ENCODE peak calls at places on chromosomes 7 and 10, in eight cellular contexts. M, Y, E, N, W, R, H and Z are unnamed samples. For H3K4me1, the result is how much of the 10 kb centered on the place peaks cover.

GRCh38 chr7:84021292-84021898 is 173.2 kb downstream of the SEMA3A start:
- DNase-seq in M (no peak), E (no peak), Y (no peak), W (no peak), H (no peak), R (no peak), N (peak), Z (no peak)

GRCh38 chr10:12707461-12708185 is 293.9 kb downstream of the CCDC3 start:
- DNase-seq in N (peak), E (no peak), Y (no peak), R (peak), H (no peak), M (no peak), W (no peak), Z (no peak)

GRCh38 chr7:2069472-2069860 is 163.3 kb downstream of the MAD1L1 start:
- DNase-seq in H (no peak), W (peak), R (no peak), M (no peak), Y (no peak), E (no peak), N (peak), Z (no peak)

GRCh38 chr10:121541450-121541849 is 56.8 kb downstream of the FGFR2 start:
- DNase-seq in R (no peak), M (no peak), N (no peak), W (no peak), Y (no peak), H (no peak), E (no peak), Z (no peak)

GRCh38 chr7:102303669-102304422 is 17.2 kb downstream of the SH2B2 start:
- DNase-seq in Y (no peak), W (no peak), H (no peak), R (no peak), N (no peak), E (no peak), M (peak), Z (no peak)

GRCh38 chr10:5434017-5434753 is 21.8 kb downstream of the NET1 start:
- DNase-seq in M (no peak), N (peak), E (no peak), Y (no peak), H (no peak), W (no peak), R (no peak), Z (no peak)

GRCh38 chr7:44147026-44147881 is 6.1 kb upstream of the MYL7 start:
- DNase-seq in Y (no peak), W (no peak), N (no peak), R (peak), M (peak), H (peak), E (no peak), Z (no peak)

GRCh38 chr10:53697038-53697437 is 924.5 kb upstream of the MBL2 start:
- DNase-seq in N (no peak), E (no peak), Y (no peak), R (no peak), H (no peak), M (no peak), W (no peak), Z (no peak)

GRCh38 chr10:59362991-59363390 is 642 bp upstream of the FAM13C start:
- DNase-seq in Y (peak), R (peak), H (peak), W (peak), N (peak), M (peak), E (peak), Z (peak)

GRCh38 chr7:13749666-13750065 is 239.8 kb downstream of the ETV1 start:
- DNase-seq in W (no peak), R (no peak), N (no peak), E (no peak), M (no peak), Y (no peak), H (no peak), Z (no peak)

GRCh38 chr10:31940839-31941653 is 12.4 kb upstream of the ARHGAP12 start:
- DNase-seq in H (no peak), W (no peak), R (peak), Y (no peak), N (peak), M (peak), E (no peak), Z (peak)

GRCh38 chr7:4010206-4010605 is 671.9 kb upstream of the FOXK1 start:
- DNase-seq in E (no peak), Y (no peak), M (no peak), H (no peak), N (no peak), R (no peak), W (no peak), Z (no peak)

GRCh38 chr7:4009720-4010119 is 672.4 kb upstream of the FOXK1 start:
- DNase-seq in H (no peak), W (no peak), M (no peak), N (no peak), Y (no peak), E (no peak), R (no peak), Z (no peak)

GRCh38 chr7:4003536-4003935 is 678.6 kb upstream of the FOXK1 start:
- DNase-seq in E (no peak), N (no peak), M (no peak), H (no peak), R (no peak), Y (no peak), W (no peak), Z (no peak)

GRCh38 chr7:4010923-4011656 is 671.0 kb upstream of the FOXK1 start:
- DNase-seq in H (no peak), R (no peak), E (no peak), Y (no peak), M (no peak), W (no peak), N (no peak), Z (no peak)

DNA sequence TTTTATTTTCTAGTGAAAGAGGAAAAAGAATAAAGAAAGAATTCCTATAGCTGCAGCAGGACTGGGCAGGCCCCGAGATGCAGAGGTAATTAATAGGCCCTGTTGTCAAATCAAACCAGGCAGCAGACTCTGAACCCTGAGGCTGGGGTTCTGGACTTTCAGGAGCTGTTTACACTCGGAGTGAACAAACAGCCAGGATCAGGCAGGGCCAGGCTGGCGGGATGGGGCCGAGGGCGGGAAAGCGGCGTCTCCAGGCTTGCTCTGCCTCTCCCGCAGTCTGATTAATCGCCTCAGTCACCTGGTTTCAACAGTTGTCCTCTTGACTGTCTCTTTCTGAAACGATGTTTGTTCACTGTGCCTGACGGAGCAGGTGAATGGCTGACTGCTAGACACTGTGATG is 675.4 kb upstream of the FOXK1 start:
- DNase-seq in Y (no peak), E (no peak), N (no peak), M (no peak), R (peak), W (no peak), H (no peak), Z (no peak)
- H3K4me3 ChIP-seq in Y (peak), E (no peak), N (no peak), M (no peak), R (no peak), W (no peak), H (no peak), Z (no peak)

GRCh38 chr7:138167869-138168296 is 91.6 kb downstream of the AKR1D1 start:
- DNase-seq in R (no peak), N (no peak), W (no peak), Y (no peak), H (no peak), E (no peak), M (no peak), Z (no peak)

GRCh38 chr7:138170959-138171703 is 94.9 kb downstream of the AKR1D1 start:
- DNase-seq in H (no peak), M (no peak), Y (no peak), N (no peak), W (no peak), E (no peak), R (no peak), Z (no peak)

GRCh38 chr7:138169441-138169851 is 93.2 kb downstream of the AKR1D1 start:
- DNase-seq in E (no peak), M (no peak), H (no peak), R (no peak), Y (no peak), N (no peak), W (peak), Z (no peak)

GRCh38 chr7:138167222-138167621 is 91.0 kb downstream of the AKR1D1 start:
- DNase-seq in W (no peak), M (no peak), E (no peak), H (no peak), R (no peak), Y (no peak), N (no peak), Z (no peak)

GRCh38 chr7:138170298-138170697 is 94.0 kb downstream of the AKR1D1 start:
- DNase-seq in M (no peak), E (no peak), W (no peak), N (no peak), Y (no peak), R (no peak), H (no peak), Z (no peak)
- H3K4me1 ChIP-seq in M (under half), E (under half), W (under half), N (under half), Y (under half), R (under half), H (under half), Z (under half)

GRCh38 chr10:73517166-73517888 is 21.5 kb upstream of the PPP3CB start:
- DNase-seq in W (no peak), H (no peak), M (no peak), R (no peak), Y (no peak), N (no peak), E (no peak), Z (no peak)
- H3K27ac ChIP-seq in W (no peak), H (no peak), M (peak), R (no peak), Y (no peak), N (no peak), E (no peak), Z (no peak)

GRCh38 chr10:70481831-70482530 is 3.4 kb downstream of the PALD1 start:
- DNase-seq in M (peak), E (no peak), Y (no peak), H (peak), W (no peak), N (no peak), R (peak), Z (peak)

GRCh38 chr10:70481105-70481504 is 2.5 kb downstream of the PALD1 start:
- DNase-seq in M (no peak), N (no peak), R (peak), Y (no peak), E (no peak), H (no peak), W (no peak), Z (no peak)

GRCh38 chr10:70479626-70480253 is 1.2 kb downstream of the PALD1 start:
- DNase-seq in H (no peak), N (no peak), W (no peak), R (peak), Y (no peak), E (no peak), M (peak), Z (no peak)

GRCh38 chr10:70479161-70479531 is 579 bp downstream of the PALD1 start:
- DNase-seq in Y (no peak), H (no peak), R (no peak), M (no peak), N (no peak), W (no peak), E (no peak), Z (no peak)

GRCh38 chr10:70480254-70480861 is 1.8 kb downstream of the PALD1 start:
- DNase-seq in Y (no peak), M (peak), H (no peak), E (no peak), N (no peak), W (no peak), R (peak), Z (no peak)
- H3K4me3 ChIP-seq in Y (peak), M (peak), H (peak), E (peak), N (no peak), W (peak), R (no peak), Z (no peak)

DNA sequence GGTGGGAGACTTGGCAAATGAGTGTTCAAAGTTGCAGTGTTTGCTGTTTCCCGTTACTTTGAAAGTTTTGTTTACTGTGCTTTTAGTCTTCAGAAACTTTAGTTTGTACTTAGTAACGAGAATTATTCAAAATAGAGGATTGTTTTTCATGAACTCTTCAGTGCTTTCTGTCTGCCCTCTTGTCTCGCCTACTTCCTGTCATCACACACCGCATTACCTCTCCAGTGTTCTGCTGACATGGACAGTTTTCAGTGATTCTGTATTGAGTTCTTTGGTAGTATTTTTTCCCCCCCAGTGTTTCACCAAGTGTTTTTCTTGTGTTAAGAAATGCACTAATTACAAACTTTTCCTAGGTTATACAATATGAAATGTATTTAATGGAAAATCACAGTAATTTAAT is 207.0 kb downstream of the MLLT10 start:
- DNase-seq in E (no peak), Y (no peak), M (no peak), N (no peak), R (no peak), H (no peak), W (no peak), Z (no peak)
- H3K4me1 ChIP-seq in E (under half), Y (under half), M (under half), N (under half), R (under half), H (under half), W (under half), Z (under half)

GRCh38 chr10:78974409-78975317 is 94.1 kb upstream of the ZMIZ1 start:
- DNase-seq in H (peak), E (peak), Y (peak), R (peak), M (peak), N (peak), W (peak), Z (peak)
- H3K27ac ChIP-seq in H (peak), E (peak), Y (peak), R (peak), M (peak), N (peak), W (peak), Z (peak)

DNA sequence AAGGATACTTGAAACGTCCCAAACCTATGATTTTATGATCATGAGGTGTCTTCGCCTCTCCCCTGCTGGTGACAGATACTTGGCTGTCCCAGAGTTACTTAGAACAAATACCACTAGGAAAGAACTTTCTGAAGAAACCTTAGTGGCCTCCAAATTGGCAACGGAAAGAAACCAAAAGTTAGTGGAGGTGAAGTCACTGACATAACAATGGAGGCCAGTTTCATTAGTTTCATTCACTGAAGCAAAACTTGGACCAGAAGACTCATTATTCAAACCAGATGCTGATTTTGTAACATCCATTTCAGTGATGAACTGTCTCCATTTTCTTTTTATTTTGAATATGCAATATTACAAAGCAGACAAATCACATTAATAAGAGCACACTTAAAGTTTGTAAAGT is 68.5 kb downstream of the JAZF1 start:
- DNase-seq in M (no peak), H (no peak), R (no peak), E (no peak), Y (no peak), W (no peak), N (peak), Z (no peak)
- H3K4me3 ChIP-seq in M (no peak), H (no peak), R (no peak), E (no peak), Y (no peak), W (no peak), N (peak), Z (no peak)

GRCh38 chr10:11602357-11602756 is 9.1 kb downstream of the USP6NL start:
- DNase-seq in E (no peak), H (no peak), M (no peak), W (no peak), N (no peak), R (no peak), Y (no peak), Z (no peak)
- H3K4me1 ChIP-seq in E (under half), H (under half), M (under half), W (under half), N (under half), R (under half), Y (under half), Z (under half)

GRCh38 chr10:63760034-63760707 is 239.0 kb downstream of the REEP3 start:
- DNase-seq in E (no peak), H (no peak), W (no peak), M (no peak), Y (no peak), R (no peak), N (peak), Z (no peak)
- H3K27ac ChIP-seq in E (no peak), H (peak), W (no peak), M (peak), Y (no peak), R (no peak), N (no peak), Z (no peak)

DNA sequence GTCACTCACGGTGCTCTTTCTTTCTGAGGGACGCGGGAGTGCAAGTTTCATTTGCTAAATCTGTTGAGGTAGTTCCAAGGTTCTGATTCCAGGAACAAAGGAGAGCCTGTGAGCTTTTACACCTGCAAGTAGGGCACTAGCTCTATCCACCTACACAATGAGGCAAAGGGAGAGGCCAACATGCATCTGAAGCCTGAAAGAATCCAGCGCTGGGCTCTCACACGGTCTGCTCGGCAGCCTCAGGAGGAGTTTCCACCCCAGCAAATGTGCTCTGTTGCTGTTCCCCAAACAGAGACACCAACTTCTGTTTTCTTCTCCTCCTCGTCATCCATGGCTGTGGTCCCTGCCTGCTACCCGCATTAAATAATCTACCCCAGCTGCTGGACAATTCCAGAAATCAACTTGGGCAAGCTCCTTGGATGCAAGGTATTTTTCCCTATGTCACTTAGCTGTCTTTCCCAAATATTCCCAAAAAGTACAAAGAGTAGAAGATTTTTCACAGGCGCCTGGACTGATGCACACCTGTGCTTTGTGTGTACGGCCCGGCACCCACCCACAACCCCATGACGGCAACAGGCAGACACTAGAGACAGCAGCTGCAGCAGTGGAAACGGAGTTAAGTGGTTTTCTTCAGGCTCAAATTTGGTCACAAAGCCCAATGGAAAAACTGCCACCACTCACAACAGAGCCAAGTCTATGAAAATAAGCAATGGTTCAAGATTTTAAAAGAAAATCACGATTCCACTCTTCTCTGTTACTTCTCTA is 176.8 kb downstream of the ZMYND11 start:
- DNase-seq in M (no peak), Y (no peak), E (no peak), W (no peak), R (peak), H (no peak), N (no peak), Z (no peak)
- H3K4me3 ChIP-seq in M (no peak), Y (no peak), E (no peak), W (no peak), R (no peak), H (no peak), N (no peak), Z (no peak)